ENCODE peak calls at places on chromosomes 3 and 15, in six cellular contexts. Q is neuronal stem cell, F is H9, H is IMR-90, U is mesendoderm, W is H1. Y is an unnamed sample.

GRCh38 chr15:35362195-35362829 is 183.7 kb downstream of the DPH6 start:
- DNase-seq in H (peak; percentile 62), F (no peak), W (no peak), Q (no peak), U (no peak), Y (peak; percentile 78)

GRCh38 chr3:29557186-29557585 is 276.3 kb downstream of the RBMS3 start:
- DNase-seq in W (no peak), F (no peak), Q (no peak), U (no peak), H (peak; percentile 22), Y (peak; percentile 85)

GRCh38 chr15:64919721-64920120 is 8.0 kb downstream of the ANKDD1A start:
- DNase-seq in H (no peak), F (no peak), U (no peak), W (no peak), Q (no peak), Y (no peak)

GRCh38 chr3:53422954-53423708 is 71.3 kb upstream of the CACNA1D start:
- DNase-seq in H (no peak), W (no peak), F (no peak), Q (no peak), U (no peak), Y (no peak)

GRCh38 chr3:194095464-194095863 is 40.5 kb upstream of the HES1 start:
- DNase-seq in W (no peak), U (no peak), Q (no peak), F (no peak), H (no peak), Y (no peak)

GRCh38 chr3:25728101-25728500 is 55.1 kb downstream of the NGLY1 start:
- DNase-seq in W (no peak), U (no peak), F (no peak), Q (no peak), H (peak; percentile 5), Y (peak; percentile 10)

GRCh38 chr3:129345971-129346370 is 67.3 kb downstream of the HMCES start:
- DNase-seq in Q (no peak), U (no peak), F (no peak), W (no peak), H (no peak), Y (no peak)

GRCh38 chr3:187870360-187871203 is 125.3 kb upstream of the BCL6 start:
- DNase-seq in Q (no peak), W (no peak), F (no peak), U (no peak), H (no peak), Y (no peak)

GRCh38 chr3:101179637-101180036 is 140.7 kb downstream of the IMPG2 start:
- DNase-seq in U (peak; percentile 5), H (peak; percentile 59), W (no peak), Q (no peak), F (no peak), Y (peak; percentile 37)

GRCh38 chr3:117681619-117682018 is 972.0 kb downstream of the TUSC7 start:
- DNase-seq in W (no peak), F (no peak), U (no peak), Q (no peak), H (peak; percentile 87), Y (no peak)

GRCh38 chr3:20741381-20741780 is 555.4 kb upstream of the SGO1 start:
- DNase-seq in U (no peak), Q (no peak), H (no peak), F (no peak), W (no peak), Y (no peak)

GRCh38 chr3:33152363-33153360 is 38.8 kb downstream of the CRTAP start:
- DNase-seq in H (no peak), W (no peak), Q (no peak), F (no peak), U (no peak), Y (no peak)

GRCh38 chr15:52422001-52422400 is 106.7 kb downstream of the MYO5A start:
- DNase-seq in W (no peak), F (no peak), Q (no peak), H (peak; percentile 22), U (no peak), Y (no peak)

GRCh38 chr3:36678216-36679013 is 85.9 kb downstream of the DCLK3 start:
- DNase-seq in U (no peak), F (no peak), H (peak; percentile 82), Q (no peak), W (no peak), Y (peak; percentile 53)

GRCh38 chr3:46504780-46505179 is 7.0 kb downstream of the RTP3 start:
- DNase-seq in F (no peak), H (no peak), W (no peak), Q (no peak), U (no peak), Y (no peak)

GRCh38 chr15:80275946-80276345 is 23.9 kb upstream of the CTXND1 start:
- DNase-seq in F (no peak), W (no peak), Q (no peak), U (no peak), H (peak; percentile 40), Y (no peak)

GRCh38 chr3:151290673-151291072 is 12.3 kb upstream of the P2RY14 start:
- DNase-seq in H (peak; percentile 66), Q (no peak), F (no peak), W (no peak), U (no peak), Y (peak; percentile 57)

GRCh38 chr15:52336530-52336929 is 40.9 kb upstream of the MYO5C start:
- DNase-seq in U (no peak), W (no peak), F (no peak), H (no peak), Q (no peak), Y (no peak)

GRCh38 chr3:196641278-196642058 is 2.0 kb downstream of the NRROS start:
- DNase-seq in W (no peak), F (no peak), Q (no peak), U (no peak), H (no peak), Y (no peak)

GRCh38 chr3:47266709-47267489 is 15.7 kb downstream of the KIF9 start:
- DNase-seq in Q (no peak), H (peak; percentile 96), U (no peak), F (no peak), W (no peak), Y (peak; percentile 95)

GRCh38 chr15:70167155-70167554 is 69.4 kb upstream of the TLE3 start:
- DNase-seq in U (no peak), F (no peak), W (no peak), Q (no peak), H (no peak), Y (no peak)

GRCh38 chr3:13071695-13072094 is 1.5 kb downstream of the IQSEC1 start:
- DNase-seq in W (no peak), H (no peak), F (no peak), Q (no peak), U (no peak), Y (no peak)

GRCh38 chr15:100131321-100132224 is 210.2 kb downstream of the ADAMTS17 start:
- DNase-seq in H (peak; percentile 39), U (no peak), Q (no peak), W (no peak), F (peak; percentile 63), Y (peak; percentile 51)

GRCh38 chr3:59064728-59065127 is 14.9 kb upstream of the CFAP20DC start:
- DNase-seq in F (no peak), U (no peak), W (no peak), H (no peak), Q (no peak), Y (no peak)

GRCh38 chr3:135237371-135237770 is 442.3 kb downstream of the EPHB1 start:
- DNase-seq in F (peak; percentile 53), W (no peak), Q (no peak), U (peak; percentile 61), H (no peak), Y (no peak)

GRCh38 chr3:138186216-138186615 is 885 bp upstream of the ARMC8 start:
- DNase-seq in U (no peak), Q (peak; percentile 8), H (no peak), W (no peak), F (no peak), Y (no peak)

DNA sequence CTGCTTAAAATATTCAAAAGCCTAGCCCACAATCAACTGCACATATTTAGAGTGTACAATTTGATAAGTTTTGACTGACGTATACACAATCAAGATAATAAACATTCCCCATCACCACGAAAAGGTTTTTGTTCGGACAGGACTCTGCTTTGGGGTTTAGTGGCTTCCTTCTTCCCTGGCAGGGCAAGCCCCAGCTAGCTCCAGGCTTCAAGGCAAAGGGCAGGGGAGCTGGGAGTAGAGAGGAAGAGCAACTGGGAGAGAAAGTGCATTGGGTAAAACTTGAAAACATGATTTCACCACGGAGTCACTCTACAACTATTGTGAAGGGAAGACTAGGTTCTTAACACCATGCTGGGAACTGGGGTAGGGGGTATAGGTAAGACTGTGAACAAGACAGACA is 185.1 kb upstream of the UBE2E1 start:
- DNase-seq in F (no peak), H (no peak), W (no peak), U (no peak), Q (no peak), Y (no peak)
- H2BK15ac ChIP-seq in F (no peak overlapping the region), H (no peak overlapping the region), W (no peak overlapping the region), U (no peak overlapping the region), Q (peak overlapping the region; percentile 9), Y (no peak overlapping the region)

DNA sequence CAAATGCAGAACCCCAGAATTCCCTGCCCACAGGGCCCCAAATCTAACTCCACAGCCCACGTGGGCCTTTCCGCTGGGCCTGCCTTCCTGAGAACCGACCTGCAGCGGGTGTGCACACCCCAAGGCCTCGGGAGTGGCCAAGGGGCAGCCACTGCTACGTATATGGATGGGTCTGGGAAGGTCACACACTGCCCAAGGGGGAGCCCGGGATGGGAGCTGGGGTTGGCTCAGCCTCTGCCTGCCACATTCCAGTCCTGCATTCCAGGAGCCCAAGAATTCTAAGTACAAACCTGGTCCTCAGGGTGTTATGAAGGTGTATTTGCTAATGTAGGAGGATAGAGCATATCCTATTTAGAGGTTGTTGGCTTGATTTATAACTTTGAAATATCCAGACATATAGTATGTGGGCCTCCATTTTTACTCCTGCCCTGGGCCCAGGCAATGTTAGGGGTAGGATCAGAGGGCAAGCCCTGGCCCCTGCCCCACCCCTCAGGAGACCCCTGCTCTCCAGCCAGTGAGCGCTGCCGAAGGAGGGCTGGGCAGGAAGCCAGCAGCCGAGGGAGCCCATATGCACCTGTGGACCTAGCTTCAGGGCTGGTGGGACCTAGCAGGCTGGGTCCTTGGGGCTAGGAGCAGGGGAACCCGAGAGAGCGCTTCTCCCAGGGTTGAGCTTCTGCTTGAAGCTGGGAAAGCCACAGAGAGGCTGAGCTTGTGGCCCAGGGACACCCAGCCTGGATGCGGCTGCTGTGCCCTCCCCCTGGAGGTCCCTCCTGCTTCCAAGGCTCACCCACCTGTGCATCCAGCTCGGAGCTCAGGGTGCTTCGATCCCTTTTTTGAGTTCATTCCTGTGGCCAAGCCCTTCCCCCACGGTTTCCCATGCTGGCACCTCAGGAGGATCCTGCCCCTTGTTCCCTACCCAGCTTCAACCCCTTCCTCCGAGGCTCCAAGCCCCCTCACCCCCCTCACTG is 20.8 kb upstream of the CYP11A1 start:
- DNase-seq in F (no peak), Q (no peak), W (no peak), H (no peak), U (peak; percentile 34), Y (no peak)
- H2AK5ac ChIP-seq in F (no peak overlapping the region), Q (peak overlapping the region; percentile 91), W (peak overlapping the region; percentile 65), H (no peak overlapping the region), U (no peak overlapping the region), Y (peak overlapping the region; percentile 72)

GRCh38 chr15:89444241-89444797 is 52.1 kb downstream of the RHCG start:
- DNase-seq in Q (peak; percentile 49), W (no peak), U (no peak), F (no peak), H (no peak), Y (no peak)
- H2BK120ac ChIP-seq in Q (no peak overlapping the region), W (no peak overlapping the region), U (no peak overlapping the region), F (no peak overlapping the region), H (no peak overlapping the region), Y (no peak overlapping the region)

DNA sequence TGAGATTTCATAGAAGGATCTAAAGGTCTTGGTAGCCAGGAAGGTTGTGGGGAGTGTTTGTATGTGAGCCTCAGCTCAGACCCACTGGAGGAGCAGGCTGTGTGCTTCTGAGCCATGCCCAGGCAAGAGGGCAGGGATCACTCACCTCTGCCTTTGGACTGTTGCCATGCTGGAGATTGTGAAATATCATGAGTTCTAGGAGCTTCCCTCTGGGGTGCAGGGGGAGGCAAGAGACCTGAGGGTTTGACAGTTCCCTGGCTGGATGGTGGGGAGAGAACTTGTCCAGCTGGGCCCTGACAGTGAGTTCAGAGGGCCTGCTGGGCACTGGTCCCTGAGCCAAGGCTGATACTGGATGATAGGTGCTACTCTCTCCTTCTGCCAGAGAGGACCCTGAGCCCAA is 6.0 kb downstream of the SLC6A1 start:
- DNase-seq in U (no peak), Q (no peak), W (no peak), H (no peak), F (no peak), Y (no peak)
- H2BK15ac ChIP-seq in U (no peak overlapping the region), Q (no peak overlapping the region), W (no peak overlapping the region), H (no peak overlapping the region), F (no peak overlapping the region), Y (no peak overlapping the region)